ENCODE peak calls at places on chromosomes 1 and 21, in four cellular contexts. One of them, this sample, is unnamed.

GRCh38 chr1:147496571-147496970 is 44.7 kb upstream of the BCL9 start:
- DNase-seq in lower lobe of right lung: no peak
- DNase-seq in RWPE2: no peak
- DNase-seq in psoas muscle: peak; percentile 56
- DNase-seq in this sample: no peak

GRCh38 chr1:23854568-23854967 is 13.5 kb downstream of the FUCA1 start:
- DNase-seq in psoas muscle: no peak
- DNase-seq in RWPE2: no peak
- DNase-seq in lower lobe of right lung: no peak
- DNase-seq in this sample: no peak

GRCh38 chr1:115456441-115456961 is 118.5 kb upstream of the NGF start:
- DNase-seq in lower lobe of right lung: no peak
- DNase-seq in RWPE2: no peak
- DNase-seq in psoas muscle: peak; percentile 77
- DNase-seq in this sample: no peak

GRCh38 chr1:186957339-186957738 is 128.6 kb downstream of the PLA2G4A start:
- DNase-seq in lower lobe of right lung: no peak
- DNase-seq in psoas muscle: no peak
- DNase-seq in RWPE2: no peak
- DNase-seq in this sample: no peak

GRCh38 chr21:40447016-40447415 is 399.9 kb downstream of the DSCAM start:
- DNase-seq in psoas muscle: no peak
- DNase-seq in RWPE2: no peak
- DNase-seq in lower lobe of right lung: no peak
- DNase-seq in this sample: no peak

GRCh38 chr1:246798107-246798506 is 73.9 kb downstream of the SCCPDH start:
- DNase-seq in RWPE2: no peak
- DNase-seq in lower lobe of right lung: no peak
- DNase-seq in psoas muscle: no peak
- DNase-seq in this sample: no peak

GRCh38 chr1:77126309-77126708 is 92.9 kb downstream of the PIGK start:
- DNase-seq in psoas muscle: no peak
- DNase-seq in RWPE2: no peak
- DNase-seq in lower lobe of right lung: no peak
- DNase-seq in this sample: peak; percentile 34

GRCh38 chr1:35031103-35031452 is 667 bp downstream of the ZMYM6 start:
- DNase-seq in psoas muscle: peak; percentile 51
- DNase-seq in lower lobe of right lung: no peak
- DNase-seq in RWPE2: no peak
- DNase-seq in this sample: no peak

GRCh38 chr1:230768903-230769570 is 21.8 kb downstream of the CAPN9 start:
- DNase-seq in RWPE2: no peak
- DNase-seq in lower lobe of right lung: no peak
- DNase-seq in psoas muscle: no peak
- DNase-seq in this sample: peak; percentile 59

GRCh38 chr1:21919520-21919919 is 17.6 kb downstream of the HSPG2 start:
- DNase-seq in psoas muscle: no peak
- DNase-seq in lower lobe of right lung: no peak
- DNase-seq in RWPE2: no peak
- DNase-seq in this sample: no peak

GRCh38 chr1:210631399-210631798 is 302.7 kb downstream of the HHAT start:
- DNase-seq in lower lobe of right lung: no peak
- DNase-seq in psoas muscle: no peak
- DNase-seq in RWPE2: no peak
- DNase-seq in this sample: no peak

GRCh38 chr1:230827801-230828200 is 40.5 kb downstream of the C1orf198 start:
- DNase-seq in psoas muscle: no peak
- DNase-seq in lower lobe of right lung: no peak
- DNase-seq in RWPE2: no peak
- DNase-seq in this sample: no peak

DNA sequence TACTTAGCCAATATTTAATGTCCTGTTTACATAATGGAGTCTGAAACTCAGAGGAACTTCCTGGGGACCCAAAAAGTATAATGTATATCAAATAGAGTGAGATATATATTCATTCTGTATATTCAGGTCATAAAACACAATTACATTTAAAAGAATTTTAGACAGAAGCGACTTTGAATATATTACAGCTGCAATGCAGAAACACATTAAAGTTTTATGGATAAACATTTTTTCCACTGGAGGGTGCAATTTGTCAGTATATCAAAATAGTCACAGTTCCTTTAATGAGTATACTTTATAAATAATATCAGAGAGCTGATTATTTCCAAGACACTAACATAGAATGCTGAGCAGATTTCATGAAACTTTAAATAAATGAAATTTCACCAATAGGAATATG is 43.9 kb upstream of the CRB1 start:
- DNase-seq in RWPE2: no peak
- DNase-seq in lower lobe of right lung: no peak
- DNase-seq in psoas muscle: no peak
- DNase-seq in this sample: no peak
- TF ChIP-seq CTCF in RWPE2: peak; percentile 53
- TF ChIP-seq CTCF in lower lobe of right lung: no peak
- TF ChIP-seq CTCF in psoas muscle: peak; percentile 25
- TF ChIP-seq CTCF in this sample: no peak

DNA sequence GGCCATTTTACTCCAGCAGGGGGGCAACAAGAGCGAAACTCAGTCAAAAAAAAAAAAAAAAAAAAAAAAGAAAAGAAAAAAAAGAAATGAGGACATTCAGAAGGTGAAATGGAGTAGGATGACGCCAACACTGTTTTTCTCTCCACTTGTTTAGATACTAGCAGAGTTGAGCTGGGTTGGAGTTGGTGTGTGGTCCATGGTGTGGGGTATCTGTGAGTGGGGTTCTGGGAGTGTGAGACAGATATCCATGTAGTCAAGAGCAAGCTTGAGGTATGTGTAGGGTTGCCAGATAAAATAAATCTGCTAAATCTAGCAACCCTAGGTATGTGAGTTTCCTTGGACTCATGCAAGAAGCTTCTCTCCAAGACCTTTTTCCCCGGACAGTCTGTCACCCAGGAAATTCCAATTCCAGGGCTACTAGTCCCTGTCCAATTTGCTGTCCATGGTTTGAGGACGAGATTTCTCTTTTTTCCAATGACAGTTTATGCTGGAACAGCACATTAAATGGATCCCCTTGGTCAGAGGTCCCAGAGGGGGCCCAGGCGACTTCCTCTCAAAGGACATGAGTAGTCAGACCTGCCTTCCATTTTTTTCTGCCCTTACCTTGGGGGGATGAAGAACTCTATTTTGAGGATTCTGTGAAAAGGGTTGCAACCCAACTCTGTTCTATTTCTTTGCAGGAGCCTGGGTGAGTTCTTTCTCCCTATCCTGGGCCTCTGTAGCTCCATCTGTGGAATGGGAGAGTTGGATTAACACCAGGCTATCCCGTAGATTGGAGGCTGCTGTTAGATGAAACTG is 2.1 kb upstream of the FOXD2 start:
- DNase-seq in lower lobe of right lung: no peak
- DNase-seq in psoas muscle: no peak
- DNase-seq in RWPE2: no peak
- DNase-seq in this sample: no peak
- H3K4me3 ChIP-seq in lower lobe of right lung: no peak overlapping the region
- H3K4me3 ChIP-seq in psoas muscle: no peak overlapping the region
- H3K4me3 ChIP-seq in RWPE2: no peak overlapping the region
- H3K4me3 ChIP-seq in this sample: no peak overlapping the region

GRCh38 chr21:31837613-31838390 is 35.0 kb upstream of the HUNK start:
- DNase-seq in RWPE2: no peak
- DNase-seq in psoas muscle: no peak
- DNase-seq in lower lobe of right lung: no peak
- DNase-seq in this sample: no peak
- TF ChIP-seq CTCF in RWPE2: no peak
- TF ChIP-seq CTCF in psoas muscle: no peak
- TF ChIP-seq CTCF in lower lobe of right lung: no peak
- TF ChIP-seq CTCF in this sample: no peak

DNA sequence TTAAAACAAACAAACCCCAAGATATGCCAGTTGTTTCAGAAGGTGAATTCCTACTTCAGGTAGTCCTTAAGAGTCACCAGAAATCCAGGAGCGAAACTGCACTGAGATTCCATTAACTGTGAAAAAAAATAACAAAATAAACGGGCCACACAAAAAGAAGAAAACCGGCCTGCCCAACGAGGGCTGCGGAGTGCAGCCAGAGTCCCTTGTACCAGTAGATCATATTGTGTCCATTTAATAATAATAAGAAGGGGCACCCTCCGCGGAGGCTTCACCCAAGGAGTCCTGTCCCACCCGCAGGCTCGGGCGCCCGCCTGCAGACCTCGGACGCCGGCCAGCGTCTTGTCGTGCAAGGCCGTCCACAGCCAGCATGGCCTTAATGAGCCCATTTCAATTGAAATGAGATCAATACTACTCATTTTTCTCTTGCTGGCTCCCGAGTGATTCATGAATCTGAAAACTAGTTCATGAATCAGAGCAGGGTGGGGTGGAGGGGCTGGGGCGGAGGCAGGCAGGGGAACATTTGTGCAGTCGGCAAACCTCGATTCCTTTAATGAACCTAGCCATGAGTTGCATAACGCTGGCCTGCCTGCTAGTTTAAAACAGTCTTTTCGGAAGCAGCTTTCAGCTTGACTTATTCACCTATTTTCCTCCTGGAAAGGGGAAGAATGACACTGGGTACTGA is 113.1 kb upstream of the IRF2BP2 start:
- DNase-seq in lower lobe of right lung: no peak
- DNase-seq in psoas muscle: peak; percentile 82
- DNase-seq in RWPE2: peak; percentile 81
- DNase-seq in this sample: peak; percentile 69
- H3K4me3 ChIP-seq in lower lobe of right lung: peak overlapping the region; percentile 10
- H3K4me3 ChIP-seq in psoas muscle: peak overlapping the region; percentile 44
- H3K4me3 ChIP-seq in RWPE2: no peak overlapping the region
- H3K4me3 ChIP-seq in this sample: peak overlapping the region; percentile 23